ENCODE peak calls at places on chromosomes 13 and 19, in five cellular contexts. M is nephron progenitor cell, R is lower leg skin, L is AG10803, G is endothelial cell of umbilical vein. I is an unnamed sample.

GRCh38 chr13:105925496-105925895 is 610.0 kb downstream of the EFNB2 start:
- DNase-seq in R (no peak), G (no peak), L (peak), M (no peak), I (no peak)

GRCh38 chr19:43078311-43078710 is 4.2 kb downstream of the PSG2 start:
- DNase-seq in M (no peak), G (no peak), L (peak), R (no peak), I (no peak)

GRCh38 chr19:28522545-28522922 is 690.4 kb downstream of the UQCRFS1 start:
- DNase-seq in G (no peak), M (no peak), R (no peak), L (no peak), I (no peak)

GRCh38 chr13:46170687-46171086 is 11.3 kb downstream of the LCP1 start:
- DNase-seq in M (no peak), R (no peak), L (no peak), G (no peak), I (no peak)

GRCh38 chr19:55620410-55620809 is 4.0 kb downstream of the ZNF784 start:
- DNase-seq in R (no peak), L (peak), G (no peak), M (no peak), I (no peak)

GRCh38 chr19:17183271-17183757 is 31.8 kb upstream of the USE1 start:
- DNase-seq in R (no peak), G (no peak), M (no peak), L (no peak), I (no peak)

GRCh38 chr13:52450012-52450792 is at the start of gene VPS36:
- DNase-seq in G (peak), L (peak), M (peak), R (peak), I (peak)

GRCh38 chr19:57308514-57308913 is 11.8 kb upstream of the ZNF543 start:
- DNase-seq in L (no peak), M (no peak), G (no peak), R (no peak), I (no peak)

GRCh38 chr13:105969761-105970160 is 565.7 kb downstream of the EFNB2 start:
- DNase-seq in G (no peak), M (no peak), R (no peak), L (peak), I (peak)

GRCh38 chr19:55047951-55048350 is 9.9 kb upstream of the GP6 start:
- DNase-seq in L (no peak), G (no peak), R (no peak), M (no peak), I (no peak)

GRCh38 chr13:111587249-111587648 is 266.8 kb downstream of the TEX29 start:
- DNase-seq in G (no peak), L (no peak), R (no peak), M (no peak), I (no peak)

GRCh38 chr19:49071860-49072547 is 495 bp downstream of the KCNA7 start:
- DNase-seq in G (no peak), M (peak), R (no peak), L (no peak), I (no peak)

GRCh38 chr19:48379058-48379457 is 12.3 kb downstream of the KDELR1 start:
- DNase-seq in M (no peak), R (no peak), L (no peak), G (no peak), I (no peak)

GRCh38 chr19:19758164-19758563 is 25.3 kb upstream of the ZNF14 start:
- DNase-seq in M (no peak), L (no peak), R (no peak), G (no peak), I (no peak)

GRCh38 chr19:13366529-13367143 is 139.6 kb downstream of the CACNA1A start:
- DNase-seq in L (peak), R (no peak), M (peak), G (peak), I (peak)

GRCh38 chr13:72960114-72960513 is 98.7 kb upstream of the KLF5 start:
- DNase-seq in R (no peak), M (no peak), L (no peak), G (no peak), I (no peak)

GRCh38 chr13:38685974-38686571 is 804 bp upstream of the FREM2 start:
- DNase-seq in G (no peak), L (no peak), R (no peak), M (peak), I (peak)
- TF ChIP-seq CTCF in G (no peak), L (peak), R (no peak), M (peak), I (no peak)

GRCh38 chr19:12140545-12141404 is 625 bp upstream of the ZNF20 start:
- DNase-seq in G (peak), R (peak), L (peak), M (peak), I (peak)

GRCh38 chr19:12139885-12140544 is at the start of gene ZNF20:
- DNase-seq in R (peak), M (peak), L (peak), G (peak), I (peak)

GRCh38 chr19:12137541-12137940 is 2.6 kb downstream of the ZNF20 start:
- DNase-seq in L (no peak), G (no peak), M (no peak), R (no peak), I (no peak)

GRCh38 chr19:12139309-12139708 is 841 bp downstream of the ZNF20 start:
- DNase-seq in M (no peak), R (no peak), L (no peak), G (no peak), I (no peak)

GRCh38 chr19:12141405-12141736 is 1.2 kb upstream of the ZNF20 start:
- DNase-seq in R (no peak), M (no peak), G (no peak), L (no peak), I (no peak)
- TF ChIP-seq CTCF in R (no peak), M (no peak), G (no peak), L (no peak), I (no peak)

GRCh38 chr19:39816287-39817048 is 17.5 kb downstream of the DYRK1B start:
- DNase-seq in G (no peak), M (no peak), R (no peak), L (no peak), I (no peak)

GRCh38 chr19:39820696-39821095 is 13.3 kb downstream of the DYRK1B start:
- DNase-seq in L (no peak), R (no peak), G (no peak), M (no peak), I (no peak)

GRCh38 chr19:39817888-39818561 is 15.9 kb downstream of the DYRK1B start:
- DNase-seq in L (no peak), G (no peak), M (peak), R (no peak), I (no peak)

GRCh38 chr19:39818626-39819097 is 15.3 kb downstream of the DYRK1B start:
- DNase-seq in G (no peak), R (no peak), M (no peak), L (no peak), I (no peak)

DNA sequence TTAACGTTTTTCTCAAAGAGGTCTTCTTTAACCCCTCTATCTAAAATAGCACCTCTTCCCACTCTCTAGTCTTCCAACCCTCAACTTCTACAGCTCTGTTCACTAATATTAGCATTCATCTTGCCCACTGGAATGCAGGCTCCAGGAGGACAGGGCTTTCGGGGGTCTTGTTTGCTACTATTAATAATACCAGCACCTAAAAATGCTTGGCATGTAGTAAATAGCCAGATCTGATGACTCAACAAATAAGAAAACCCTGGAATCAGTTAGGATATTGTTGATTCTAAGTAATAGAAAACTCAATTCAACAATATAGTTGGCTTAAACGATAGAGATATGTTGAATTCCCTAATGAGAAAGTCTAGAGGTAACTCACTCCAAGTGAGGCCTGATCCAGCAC is 14.2 kb downstream of the DYRK1B start:
- DNase-seq in G (no peak), R (no peak), L (no peak), M (no peak), I (no peak)
- TF ChIP-seq CTCF in G (no peak), R (no peak), L (no peak), M (no peak), I (no peak)

GRCh38 chr13:35876601-35877000 is 254.6 kb downstream of the DCLK1 start:
- DNase-seq in R (no peak), G (no peak), M (no peak), L (no peak), I (no peak)

GRCh38 chr13:35882722-35883497 is 248.3 kb downstream of the DCLK1 start:
- DNase-seq in R (no peak), M (peak), G (no peak), L (no peak), I (no peak)

GRCh38 chr13:35874704-35875103 is 256.5 kb downstream of the DCLK1 start:
- DNase-seq in L (no peak), R (peak), G (no peak), M (no peak), I (no peak)

GRCh38 chr13:35881360-35881759 is 249.8 kb downstream of the DCLK1 start:
- DNase-seq in G (no peak), R (no peak), M (no peak), L (peak), I (no peak)

DNA sequence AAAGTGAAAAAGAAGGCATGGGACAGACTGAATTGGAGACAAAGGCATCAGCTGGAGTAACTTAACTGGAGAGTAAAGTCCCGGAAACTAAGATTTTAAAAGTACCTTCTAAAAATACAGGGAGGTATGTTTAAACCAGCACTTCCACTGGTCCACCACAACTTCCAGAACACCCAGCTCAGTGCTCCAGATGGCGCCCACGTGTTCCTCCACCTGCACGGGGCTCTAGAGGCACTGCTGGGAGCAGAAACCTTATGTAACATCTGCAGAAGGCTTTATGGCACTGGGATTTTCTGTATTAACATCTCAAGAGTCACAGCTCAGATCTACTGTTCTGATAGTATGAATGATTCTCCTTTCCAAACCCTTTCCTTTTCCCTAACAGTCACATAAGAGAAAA is 252.1 kb downstream of the DCLK1 start:
- DNase-seq in R (no peak), G (no peak), M (no peak), L (no peak), I (no peak)
- TF ChIP-seq CTCF in R (no peak), G (no peak), M (no peak), L (no peak), I (no peak)

GRCh38 chr19:58317481-58318072 is 9.2 kb upstream of the ZSCAN22 start:
- DNase-seq in G (peak), M (peak), L (peak), R (no peak), I (peak)
- TF ChIP-seq CTCF in G (no peak), M (no peak), L (no peak), R (no peak), I (no peak)

GRCh38 chr13:54184576-54184975 is 1156.0 kb downstream of the OLFM4 start:
- DNase-seq in R (no peak), L (no peak), G (no peak), M (no peak), I (no peak)

GRCh38 chr13:54187461-54187860 is 1158.8 kb downstream of the OLFM4 start:
- DNase-seq in L (no peak), M (no peak), R (no peak), G (no peak), I (no peak)

GRCh38 chr13:54183728-54184127 is 1155.1 kb downstream of the OLFM4 start:
- DNase-seq in G (no peak), L (no peak), R (no peak), M (no peak), I (no peak)

GRCh38 chr13:54185101-54185500 is 1156.5 kb downstream of the OLFM4 start:
- DNase-seq in R (no peak), L (no peak), G (no peak), M (no peak), I (no peak)

GRCh38 chr13:54185785-54186184 is 1157.2 kb downstream of the OLFM4 start:
- DNase-seq in G (no peak), R (no peak), M (peak), L (no peak), I (no peak)
- TF ChIP-seq CTCF in G (no peak), R (no peak), M (peak), L (no peak), I (no peak)

DNA sequence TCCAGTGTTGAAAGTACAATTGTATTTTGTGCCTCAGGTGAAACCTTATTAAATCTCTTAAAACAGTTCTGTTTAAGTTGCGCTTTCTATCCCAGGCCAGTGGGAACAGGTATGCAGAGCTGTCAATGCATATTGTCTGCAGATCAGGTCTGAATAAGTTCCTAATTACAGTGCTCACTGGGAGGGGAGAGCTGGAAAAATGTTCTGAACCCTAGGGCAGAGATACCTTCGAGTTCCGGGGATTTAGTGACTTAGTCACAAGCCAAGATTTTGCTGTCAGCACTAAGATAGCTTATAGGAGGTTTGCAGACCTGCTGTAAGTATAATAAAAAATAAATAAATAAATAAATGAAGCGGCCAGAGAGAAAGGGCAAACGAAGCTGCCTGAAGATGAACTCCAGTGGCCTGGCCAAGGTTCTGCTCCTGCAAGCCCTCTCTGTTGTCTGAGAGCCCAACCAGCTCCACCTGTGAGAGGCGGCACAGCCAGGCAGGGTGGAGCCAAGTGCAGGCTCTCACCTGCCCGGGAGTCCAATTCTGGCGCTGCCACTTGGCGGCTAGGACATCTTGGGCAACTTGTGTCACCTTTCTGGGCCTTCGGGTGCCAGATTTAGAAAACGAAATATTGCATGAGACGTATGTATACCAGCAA is 97.9 kb upstream of the SLC7A1 start:
- DNase-seq in L (no peak), G (no peak), M (no peak), R (peak), I (peak)
- TF ChIP-seq CTCF in L (no peak), G (no peak), M (no peak), R (no peak), I (no peak)

DNA sequence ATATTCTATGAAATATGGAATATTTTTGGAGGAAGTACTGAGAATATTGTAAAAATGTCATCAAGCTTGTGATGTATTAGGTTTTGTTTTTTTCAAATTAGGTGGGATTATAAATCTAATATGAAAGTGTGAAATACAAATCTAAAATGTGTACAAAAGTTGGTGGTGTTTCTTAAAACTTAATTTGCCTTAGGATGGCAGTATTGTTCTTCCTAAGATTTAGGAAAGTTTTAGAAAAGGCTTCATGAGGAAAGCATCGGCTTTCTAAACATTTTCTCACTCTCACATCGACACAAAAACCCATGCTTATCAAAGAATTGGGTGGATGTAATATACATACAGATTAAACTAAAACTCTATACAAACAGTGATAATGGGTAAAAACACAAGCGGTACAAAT is 972.0 kb upstream of the PCDH20 start:
- DNase-seq in M (no peak), G (peak), R (no peak), L (no peak), I (no peak)
- TF ChIP-seq CTCF in M (peak), G (no peak), R (no peak), L (no peak), I (no peak)

DNA sequence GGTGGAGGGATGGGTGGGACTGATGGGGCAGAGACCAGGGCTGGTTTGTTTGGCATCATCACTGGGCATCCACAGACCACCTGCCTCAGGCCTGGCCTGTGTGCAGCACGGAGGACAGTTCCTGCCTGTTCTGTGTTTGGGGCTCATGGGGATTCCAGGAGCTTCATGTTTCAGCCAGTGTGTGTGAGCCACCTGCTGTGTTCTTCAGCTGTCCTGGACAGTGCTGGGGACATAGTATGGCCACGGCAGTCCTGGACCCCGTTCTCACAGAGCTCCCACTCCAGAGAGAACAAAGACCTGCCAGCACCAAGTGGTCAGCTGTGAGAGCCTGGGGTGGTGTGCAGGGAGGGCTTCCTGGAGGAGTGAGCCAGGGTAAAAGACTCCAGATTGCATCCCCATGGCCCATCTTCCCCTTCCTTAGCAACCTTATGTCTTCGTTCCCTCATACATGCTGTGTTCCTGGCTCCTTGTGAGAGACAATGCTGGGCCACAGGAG is 2.0 kb upstream of the CCDC97 start:
- DNase-seq in R (no peak), L (no peak), M (no peak), G (no peak), I (no peak)
- TF ChIP-seq CTCF in R (no peak), L (no peak), M (no peak), G (no peak), I (no peak)